ENCODE peak calls at places on chromosome 20, in eight cellular contexts. One of them, this sample, is unnamed.

GRCh38 chr20:58713801-58714339 is 21.3 kb downstream of the NPEPL1 start:
- DNase-seq in transverse colon: peak
- DNase-seq in Peyer's patch: peak
- DNase-seq in testis: peak
- DNase-seq in body of pancreas: no peak
- DNase-seq in esophagus squamous epithelium: no peak
- DNase-seq in tibial nerve: no peak
- DNase-seq in GM12878: no peak
- DNase-seq in this sample: no peak

GRCh38 chr20:17833036-17833674 is 133.4 kb downstream of the BANF2 start:
- DNase-seq in transverse colon: no peak
- DNase-seq in Peyer's patch: no peak
- DNase-seq in testis: no peak
- DNase-seq in body of pancreas: no peak
- DNase-seq in esophagus squamous epithelium: no peak
- DNase-seq in tibial nerve: no peak
- DNase-seq in GM12878: no peak
- DNase-seq in this sample: no peak

GRCh38 chr20:63118786-63119450 is 97.0 kb downstream of the YTHDF1 start:
- DNase-seq in transverse colon: no peak
- DNase-seq in Peyer's patch: no peak
- DNase-seq in testis: no peak
- DNase-seq in body of pancreas: no peak
- DNase-seq in esophagus squamous epithelium: no peak
- DNase-seq in tibial nerve: no peak
- DNase-seq in GM12878: no peak
- DNase-seq in this sample: no peak

GRCh38 chr20:58776109-58776508 is 74.6 kb downstream of the GNAS-AS1 start:
- DNase-seq in transverse colon: no peak
- DNase-seq in Peyer's patch: no peak
- DNase-seq in testis: no peak
- DNase-seq in body of pancreas: no peak
- DNase-seq in esophagus squamous epithelium: no peak
- DNase-seq in tibial nerve: no peak
- DNase-seq in GM12878: no peak
- DNase-seq in this sample: no peak

GRCh38 chr20:13396036-13396435 is 175.0 kb downstream of the ISM1 start:
- DNase-seq in transverse colon: no peak
- DNase-seq in Peyer's patch: no peak
- DNase-seq in testis: no peak
- DNase-seq in body of pancreas: no peak
- DNase-seq in esophagus squamous epithelium: no peak
- DNase-seq in tibial nerve: no peak
- DNase-seq in GM12878: no peak
- DNase-seq in this sample: no peak

GRCh38 chr20:20690676-20691476 is 21.6 kb downstream of the RALGAPA2 start:
- DNase-seq in transverse colon: no peak
- DNase-seq in Peyer's patch: no peak
- DNase-seq in testis: no peak
- DNase-seq in body of pancreas: peak
- DNase-seq in esophagus squamous epithelium: no peak
- DNase-seq in tibial nerve: peak
- DNase-seq in GM12878: peak
- DNase-seq in this sample: no peak

GRCh38 chr20:59752101-59752586 is 147.8 kb downstream of the PHACTR3 start:
- DNase-seq in transverse colon: peak
- DNase-seq in Peyer's patch: peak
- DNase-seq in testis: no peak
- DNase-seq in body of pancreas: no peak
- DNase-seq in esophagus squamous epithelium: no peak
- DNase-seq in tibial nerve: no peak
- DNase-seq in GM12878: peak
- DNase-seq in this sample: no peak

GRCh38 chr20:57395111-57395959 is 4.1 kb downstream of the RBM38 start:
- DNase-seq in transverse colon: peak
- DNase-seq in Peyer's patch: peak
- DNase-seq in testis: peak
- DNase-seq in body of pancreas: peak
- DNase-seq in esophagus squamous epithelium: no peak
- DNase-seq in tibial nerve: no peak
- DNase-seq in GM12878: no peak
- DNase-seq in this sample: no peak

GRCh38 chr20:60820918-60821317 is 431.1 kb upstream of the CDH4 start:
- DNase-seq in transverse colon: no peak
- DNase-seq in Peyer's patch: no peak
- DNase-seq in testis: no peak
- DNase-seq in body of pancreas: no peak
- DNase-seq in esophagus squamous epithelium: no peak
- DNase-seq in tibial nerve: no peak
- DNase-seq in GM12878: no peak
- DNase-seq in this sample: no peak

GRCh38 chr20:4195499-4195898 is 180.1 kb upstream of the RNF24 start:
- DNase-seq in transverse colon: no peak
- DNase-seq in Peyer's patch: no peak
- DNase-seq in testis: no peak
- DNase-seq in body of pancreas: no peak
- DNase-seq in esophagus squamous epithelium: no peak
- DNase-seq in tibial nerve: no peak
- DNase-seq in GM12878: no peak
- DNase-seq in this sample: peak

GRCh38 chr20:3753098-3753497 is 14.5 kb downstream of the ADISSP start:
- DNase-seq in transverse colon: peak
- DNase-seq in Peyer's patch: peak
- DNase-seq in testis: peak
- DNase-seq in body of pancreas: peak
- DNase-seq in esophagus squamous epithelium: no peak
- DNase-seq in tibial nerve: peak
- DNase-seq in GM12878: no peak
- DNase-seq in this sample: peak

GRCh38 chr20:22339091-22339881 is 245.1 kb downstream of the FOXA2 start:
- DNase-seq in transverse colon: peak
- DNase-seq in Peyer's patch: peak
- DNase-seq in testis: peak
- DNase-seq in body of pancreas: peak
- DNase-seq in esophagus squamous epithelium: no peak
- DNase-seq in tibial nerve: peak
- DNase-seq in GM12878: no peak
- DNase-seq in this sample: peak

GRCh38 chr20:51083447-51083846 is 60.5 kb upstream of the KCNG1 start:
- DNase-seq in transverse colon: no peak
- DNase-seq in Peyer's patch: no peak
- DNase-seq in testis: no peak
- DNase-seq in body of pancreas: no peak
- DNase-seq in esophagus squamous epithelium: no peak
- DNase-seq in tibial nerve: no peak
- DNase-seq in GM12878: no peak
- DNase-seq in this sample: no peak

GRCh38 chr20:59120491-59120890 is 43.1 kb upstream of the ZNF831 start:
- DNase-seq in transverse colon: no peak
- DNase-seq in Peyer's patch: peak
- DNase-seq in testis: no peak
- DNase-seq in body of pancreas: no peak
- DNase-seq in esophagus squamous epithelium: no peak
- DNase-seq in tibial nerve: no peak
- DNase-seq in GM12878: no peak
- DNase-seq in this sample: no peak

GRCh38 chr20:39146394-39146793 is 184.2 kb downstream of the DHX35 start:
- DNase-seq in transverse colon: no peak
- DNase-seq in Peyer's patch: no peak
- DNase-seq in testis: no peak
- DNase-seq in body of pancreas: no peak
- DNase-seq in esophagus squamous epithelium: no peak
- DNase-seq in tibial nerve: no peak
- DNase-seq in GM12878: no peak
- DNase-seq in this sample: no peak

GRCh38 chr20:46830886-46831632 is 63.6 kb upstream of the EYA2 start:
- DNase-seq in transverse colon: no peak
- DNase-seq in Peyer's patch: no peak
- DNase-seq in testis: no peak
- DNase-seq in body of pancreas: no peak
- DNase-seq in esophagus squamous epithelium: no peak
- DNase-seq in tibial nerve: no peak
- DNase-seq in GM12878: no peak
- DNase-seq in this sample: no peak
- TF ChIP-seq POLR2A in transverse colon: no peak
- TF ChIP-seq POLR2A in Peyer's patch: no peak
- TF ChIP-seq POLR2A in testis: no peak
- TF ChIP-seq POLR2A in body of pancreas: no peak
- TF ChIP-seq POLR2A in esophagus squamous epithelium: no peak
- TF ChIP-seq POLR2A in tibial nerve: no peak
- TF ChIP-seq POLR2A in GM12878: no peak
- TF ChIP-seq POLR2A in this sample: no peak

DNA sequence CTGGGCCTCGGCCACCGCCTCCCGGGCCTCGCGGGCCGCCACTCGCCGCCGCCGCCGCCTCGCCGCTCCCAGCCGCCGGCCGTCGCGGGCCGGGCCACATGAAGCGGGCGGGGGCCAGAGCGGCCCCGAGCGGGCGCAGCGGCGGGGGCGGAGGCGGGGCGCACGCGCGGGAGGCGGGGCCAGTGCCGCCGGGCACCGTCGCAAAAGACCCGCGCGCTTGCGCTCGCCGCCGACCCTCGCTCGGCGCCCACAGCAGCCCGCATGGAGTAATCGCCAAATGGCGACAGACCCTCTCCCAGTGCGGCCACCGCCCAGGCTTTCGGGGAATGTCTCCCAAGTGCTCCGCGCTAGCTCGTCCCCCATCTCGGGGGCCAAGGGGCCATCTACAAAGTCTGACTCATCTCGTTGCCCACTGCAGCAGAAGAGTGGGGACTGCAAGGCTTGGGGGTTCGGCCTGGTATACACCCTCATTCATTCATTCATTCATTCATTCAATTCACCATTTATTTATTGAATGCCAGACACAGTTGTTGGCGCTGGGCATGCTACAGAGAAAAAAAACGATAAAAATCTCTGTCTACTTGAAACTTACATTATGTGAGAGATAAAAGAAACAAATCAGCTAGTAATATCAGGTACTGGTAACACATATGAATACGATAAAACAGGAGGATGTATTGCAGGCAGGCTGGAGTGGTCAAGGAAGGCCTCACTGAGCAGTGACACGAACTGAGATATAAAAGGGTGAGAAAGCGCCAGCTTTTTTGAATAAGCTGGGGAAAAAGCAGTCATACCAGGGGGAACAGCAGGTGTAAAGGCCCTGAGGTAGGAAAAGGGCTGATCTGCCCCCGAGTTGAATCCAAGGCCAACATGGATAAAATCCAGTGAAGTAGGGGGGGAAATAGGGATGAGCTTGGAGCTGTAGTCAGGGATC is at the start of gene B4GALT5:
- DNase-seq in transverse colon: peak
- DNase-seq in Peyer's patch: peak
- DNase-seq in testis: peak
- DNase-seq in body of pancreas: peak
- DNase-seq in esophagus squamous epithelium: no peak
- DNase-seq in tibial nerve: peak
- DNase-seq in GM12878: no peak
- DNase-seq in this sample: peak
- TF ChIP-seq POLR2A in transverse colon: no peak
- TF ChIP-seq POLR2A in Peyer's patch: peak
- TF ChIP-seq POLR2A in testis: no peak
- TF ChIP-seq POLR2A in body of pancreas: peak
- TF ChIP-seq POLR2A in esophagus squamous epithelium: no peak
- TF ChIP-seq POLR2A in tibial nerve: peak
- TF ChIP-seq POLR2A in GM12878: no peak
- TF ChIP-seq POLR2A in this sample: no peak

GRCh38 chr20:53918949-53919361 is 151.4 kb downstream of the BCAS1 start:
- DNase-seq in transverse colon: peak
- DNase-seq in Peyer's patch: peak
- DNase-seq in testis: peak
- DNase-seq in body of pancreas: no peak
- DNase-seq in esophagus squamous epithelium: no peak
- DNase-seq in tibial nerve: no peak
- DNase-seq in GM12878: no peak
- DNase-seq in this sample: no peak

GRCh38 chr20:53918010-53918311 is 152.4 kb downstream of the BCAS1 start:
- DNase-seq in transverse colon: no peak
- DNase-seq in Peyer's patch: no peak
- DNase-seq in testis: no peak
- DNase-seq in body of pancreas: no peak
- DNase-seq in esophagus squamous epithelium: no peak
- DNase-seq in tibial nerve: no peak
- DNase-seq in GM12878: no peak
- DNase-seq in this sample: no peak

GRCh38 chr20:53916173-53916512 is 154.3 kb downstream of the BCAS1 start:
- DNase-seq in transverse colon: no peak
- DNase-seq in Peyer's patch: no peak
- DNase-seq in testis: no peak
- DNase-seq in body of pancreas: no peak
- DNase-seq in esophagus squamous epithelium: no peak
- DNase-seq in tibial nerve: no peak
- DNase-seq in GM12878: no peak
- DNase-seq in this sample: no peak

GRCh38 chr20:53915459-53916172 is 154.8 kb downstream of the BCAS1 start:
- DNase-seq in transverse colon: peak
- DNase-seq in Peyer's patch: peak
- DNase-seq in testis: peak
- DNase-seq in body of pancreas: peak
- DNase-seq in esophagus squamous epithelium: peak
- DNase-seq in tibial nerve: peak
- DNase-seq in GM12878: peak
- DNase-seq in this sample: peak

GRCh38 chr20:53917145-53918009 is 153.0 kb downstream of the BCAS1 start:
- DNase-seq in transverse colon: peak
- DNase-seq in Peyer's patch: peak
- DNase-seq in testis: peak
- DNase-seq in body of pancreas: peak
- DNase-seq in esophagus squamous epithelium: no peak
- DNase-seq in tibial nerve: peak
- DNase-seq in GM12878: peak
- DNase-seq in this sample: peak
- TF ChIP-seq POLR2A in transverse colon: peak
- TF ChIP-seq POLR2A in Peyer's patch: no peak
- TF ChIP-seq POLR2A in testis: no peak
- TF ChIP-seq POLR2A in body of pancreas: peak
- TF ChIP-seq POLR2A in esophagus squamous epithelium: no peak
- TF ChIP-seq POLR2A in tibial nerve: no peak
- TF ChIP-seq POLR2A in GM12878: no peak
- TF ChIP-seq POLR2A in this sample: no peak

DNA sequence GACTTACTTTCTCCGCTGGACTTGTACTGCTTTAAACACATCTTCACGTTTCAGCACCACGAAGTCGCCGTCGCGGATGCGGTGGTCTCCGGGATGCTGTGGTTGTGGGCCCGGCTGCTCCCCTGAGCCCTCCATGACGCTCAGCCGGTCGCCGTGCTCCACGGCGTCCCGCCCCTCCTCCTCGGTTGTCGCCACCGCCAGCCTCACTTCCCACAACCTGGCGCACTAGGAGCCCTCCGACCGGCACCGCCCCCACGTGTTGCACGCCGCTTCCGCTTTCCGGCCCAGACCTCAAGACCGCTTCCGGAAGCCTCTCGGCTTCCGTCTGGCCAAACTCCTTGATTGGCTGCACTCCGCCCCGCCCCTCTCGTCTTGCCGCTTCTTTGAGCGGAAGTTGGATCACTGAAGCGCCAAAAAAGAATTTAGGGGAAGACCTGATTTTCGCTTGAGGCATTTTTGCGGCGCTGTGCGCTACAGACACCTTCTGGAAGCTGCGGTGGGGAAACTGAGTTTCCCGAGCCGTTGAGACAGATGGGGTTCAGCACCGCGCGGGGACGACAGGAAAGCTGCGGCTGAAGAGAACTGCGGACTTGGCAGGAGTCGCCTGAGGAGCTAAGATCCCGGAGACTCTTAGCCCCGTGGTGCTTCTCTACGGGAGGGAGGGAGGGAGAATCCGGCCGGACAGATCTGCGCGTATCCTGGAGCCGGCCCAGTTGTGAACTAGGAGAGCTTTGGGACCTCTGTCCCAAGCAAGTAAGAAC is at the start of the genes MCM8 and TRMT6:
- DNase-seq in transverse colon: peak
- DNase-seq in Peyer's patch: peak
- DNase-seq in testis: peak
- DNase-seq in body of pancreas: peak
- DNase-seq in esophagus squamous epithelium: peak
- DNase-seq in tibial nerve: peak
- DNase-seq in GM12878: peak
- DNase-seq in this sample: peak
- TF ChIP-seq POLR2A in transverse colon: peak
- TF ChIP-seq POLR2A in Peyer's patch: no peak
- TF ChIP-seq POLR2A in testis: no peak
- TF ChIP-seq POLR2A in body of pancreas: peak
- TF ChIP-seq POLR2A in esophagus squamous epithelium: no peak
- TF ChIP-seq POLR2A in tibial nerve: no peak
- TF ChIP-seq POLR2A in GM12878: peak
- TF ChIP-seq POLR2A in this sample: peak

This sample was measured in erythroblast.